ENCODE peak calls at places on chromosomes 4 and X, in seven cellular contexts. One of them, this sample, is unnamed.

GRCh38 chrX:111483876-111484275 is 27.6 kb upstream of the SERTM2 start:
- DNase-seq in body of pancreas: no peak
- DNase-seq in anterior cingulate cortex: no peak
- DNase-seq in astrocyte of the spinal cord: no peak
- DNase-seq in NCI-H345: no peak
- DNase-seq in putamen: no peak
- DNase-seq in kidney glomerular epithelial cell: peak; percentile 1
- DNase-seq in this sample: no peak

GRCh38 chr4:20629180-20630115 is 70.8 kb upstream of the PACRGL start:
- DNase-seq in body of pancreas: no peak
- DNase-seq in anterior cingulate cortex: no peak
- DNase-seq in astrocyte of the spinal cord: no peak
- DNase-seq in NCI-H345: no peak
- DNase-seq in putamen: peak; percentile 5
- DNase-seq in kidney glomerular epithelial cell: no peak
- DNase-seq in this sample: no peak

GRCh38 chrX:128106630-128107029 is 54.4 kb upstream of the ACTRT1 start:
- DNase-seq in body of pancreas: no peak
- DNase-seq in anterior cingulate cortex: no peak
- DNase-seq in astrocyte of the spinal cord: no peak
- DNase-seq in NCI-H345: no peak
- DNase-seq in putamen: no peak
- DNase-seq in kidney glomerular epithelial cell: peak; percentile 0
- DNase-seq in this sample: peak; percentile 29

GRCh38 chrX:3549442-3549875 is 164.0 kb downstream of the PRKX start:
- DNase-seq in body of pancreas: peak; percentile 29
- DNase-seq in anterior cingulate cortex: no peak
- DNase-seq in astrocyte of the spinal cord: peak; percentile 7
- DNase-seq in NCI-H345: peak; percentile 47
- DNase-seq in putamen: no peak
- DNase-seq in kidney glomerular epithelial cell: no peak
- DNase-seq in this sample: peak; percentile 15

GRCh38 chr4:110501826-110502225 is 25.9 kb downstream of the ENPEP start:
- DNase-seq in body of pancreas: no peak
- DNase-seq in anterior cingulate cortex: no peak
- DNase-seq in astrocyte of the spinal cord: peak; percentile 35
- DNase-seq in NCI-H345: no peak
- DNase-seq in putamen: no peak
- DNase-seq in kidney glomerular epithelial cell: no peak
- DNase-seq in this sample: no peak

GRCh38 chr4:14749910-14750309 is 252.4 kb upstream of the CPEB2 start:
- DNase-seq in body of pancreas: peak; percentile 53
- DNase-seq in anterior cingulate cortex: peak; percentile 3
- DNase-seq in astrocyte of the spinal cord: peak; percentile 34
- DNase-seq in NCI-H345: peak; percentile 16
- DNase-seq in putamen: no peak
- DNase-seq in kidney glomerular epithelial cell: peak; percentile 9
- DNase-seq in this sample: peak; percentile 34

GRCh38 chrX:37986893-37987292 is 19.5 kb upstream of the SYTL5 start:
- DNase-seq in body of pancreas: no peak
- DNase-seq in anterior cingulate cortex: no peak
- DNase-seq in astrocyte of the spinal cord: peak; percentile 14
- DNase-seq in NCI-H345: no peak
- DNase-seq in putamen: no peak
- DNase-seq in kidney glomerular epithelial cell: peak; percentile 2
- DNase-seq in this sample: no peak

GRCh38 chr4:509374-509676 is 10.3 kb downstream of the PIGG start:
- DNase-seq in body of pancreas: no peak
- DNase-seq in anterior cingulate cortex: no peak
- DNase-seq in astrocyte of the spinal cord: no peak
- DNase-seq in NCI-H345: no peak
- DNase-seq in putamen: no peak
- DNase-seq in kidney glomerular epithelial cell: no peak
- DNase-seq in this sample: no peak

GRCh38 chr4:37882665-37883296 is 8.1 kb upstream of the TBC1D1 start:
- DNase-seq in body of pancreas: no peak
- DNase-seq in anterior cingulate cortex: no peak
- DNase-seq in astrocyte of the spinal cord: no peak
- DNase-seq in NCI-H345: no peak
- DNase-seq in putamen: no peak
- DNase-seq in kidney glomerular epithelial cell: no peak
- DNase-seq in this sample: no peak

GRCh38 chr4:186840771-186841301 is 117.2 kb upstream of the FAT1 start:
- DNase-seq in body of pancreas: no peak
- DNase-seq in anterior cingulate cortex: no peak
- DNase-seq in astrocyte of the spinal cord: no peak
- DNase-seq in NCI-H345: no peak
- DNase-seq in putamen: no peak
- DNase-seq in kidney glomerular epithelial cell: no peak
- DNase-seq in this sample: no peak

GRCh38 chr4:138184881-138185280 is 57.3 kb downstream of the SLC7A11 start:
- DNase-seq in body of pancreas: no peak
- DNase-seq in anterior cingulate cortex: no peak
- DNase-seq in astrocyte of the spinal cord: no peak
- DNase-seq in NCI-H345: no peak
- DNase-seq in putamen: no peak
- DNase-seq in kidney glomerular epithelial cell: no peak
- DNase-seq in this sample: no peak

GRCh38 chrX:20144491-20144890 is 2.9 kb upstream of the EIF1AX start:
- DNase-seq in body of pancreas: no peak
- DNase-seq in anterior cingulate cortex: no peak
- DNase-seq in astrocyte of the spinal cord: peak; percentile 31
- DNase-seq in NCI-H345: no peak
- DNase-seq in putamen: no peak
- DNase-seq in kidney glomerular epithelial cell: no peak
- DNase-seq in this sample: no peak

GRCh38 chr4:8086751-8087445 is 71.7 kb downstream of the ABLIM2 start:
- DNase-seq in body of pancreas: no peak
- DNase-seq in anterior cingulate cortex: no peak
- DNase-seq in astrocyte of the spinal cord: no peak
- DNase-seq in NCI-H345: no peak
- DNase-seq in putamen: no peak
- DNase-seq in kidney glomerular epithelial cell: no peak
- DNase-seq in this sample: no peak

GRCh38 chr4:117422272-117422671 is 336.9 kb upstream of the TRAM1L1 start:
- DNase-seq in body of pancreas: no peak
- DNase-seq in anterior cingulate cortex: no peak
- DNase-seq in astrocyte of the spinal cord: no peak
- DNase-seq in NCI-H345: no peak
- DNase-seq in putamen: no peak
- DNase-seq in kidney glomerular epithelial cell: no peak
- DNase-seq in this sample: no peak

GRCh38 chrX:68983004-68983857 is 154.4 kb downstream of the EFNB1 start:
- DNase-seq in body of pancreas: peak; percentile 21
- DNase-seq in anterior cingulate cortex: no peak
- DNase-seq in astrocyte of the spinal cord: no peak
- DNase-seq in NCI-H345: no peak
- DNase-seq in putamen: no peak
- DNase-seq in kidney glomerular epithelial cell: no peak
- DNase-seq in this sample: no peak

This sample was measured in NCI-H748 treated with DMSO at 0.1 percent for 48 hours.